ENCODE peak calls at places on chromosomes 1 and 21, in eight cellular contexts. One of them, this sample, is unnamed.

GRCh38 chr1:193458628-193459027 is 272.2 kb upstream of the B3GALT2 start:
- DNase-seq in body of pancreas: no peak
- DNase-seq in naive thymus-derived CD4-positive, alpha-beta T cell: no peak
- DNase-seq in stomach: no peak
- DNase-seq in ovary: no peak
- DNase-seq in effector memory CD4-positive, alpha-beta T cell: peak; percentile 21
- DNase-seq in right cardiac atrium: no peak
- DNase-seq in AG04450: no peak
- DNase-seq in this sample: no peak

GRCh38 chr1:167317463-167317862 is 96.8 kb downstream of the POU2F1 start:
- DNase-seq in effector memory CD4-positive, alpha-beta T cell: no peak
- DNase-seq in AG04450: no peak
- DNase-seq in ovary: no peak
- DNase-seq in stomach: no peak
- DNase-seq in right cardiac atrium: no peak
- DNase-seq in naive thymus-derived CD4-positive, alpha-beta T cell: no peak
- DNase-seq in body of pancreas: no peak
- DNase-seq in this sample: no peak

GRCh38 chr1:233879841-233880240 is 24.6 kb upstream of the SLC35F3 start:
- DNase-seq in stomach: no peak
- DNase-seq in naive thymus-derived CD4-positive, alpha-beta T cell: no peak
- DNase-seq in ovary: no peak
- DNase-seq in effector memory CD4-positive, alpha-beta T cell: no peak
- DNase-seq in right cardiac atrium: no peak
- DNase-seq in AG04450: no peak
- DNase-seq in body of pancreas: no peak
- DNase-seq in this sample: no peak

GRCh38 chr21:42201615-42202161 is 17.3 kb upstream of the ABCG1 start:
- DNase-seq in stomach: no peak
- DNase-seq in naive thymus-derived CD4-positive, alpha-beta T cell: no peak
- DNase-seq in body of pancreas: no peak
- DNase-seq in right cardiac atrium: no peak
- DNase-seq in AG04450: no peak
- DNase-seq in ovary: no peak
- DNase-seq in effector memory CD4-positive, alpha-beta T cell: no peak
- DNase-seq in this sample: no peak

GRCh38 chr1:38932496-38933014 is 9.1 kb downstream of the RHBDL2 start:
- DNase-seq in AG04450: no peak
- DNase-seq in ovary: no peak
- DNase-seq in body of pancreas: no peak
- DNase-seq in stomach: no peak
- DNase-seq in effector memory CD4-positive, alpha-beta T cell: no peak
- DNase-seq in naive thymus-derived CD4-positive, alpha-beta T cell: no peak
- DNase-seq in right cardiac atrium: no peak
- DNase-seq in this sample: no peak

GRCh38 chr1:113451710-113452109 is 61.4 kb downstream of the MAGI3 start:
- DNase-seq in right cardiac atrium: no peak
- DNase-seq in effector memory CD4-positive, alpha-beta T cell: no peak
- DNase-seq in AG04450: no peak
- DNase-seq in stomach: no peak
- DNase-seq in naive thymus-derived CD4-positive, alpha-beta T cell: no peak
- DNase-seq in body of pancreas: no peak
- DNase-seq in ovary: no peak
- DNase-seq in this sample: peak; percentile 36

GRCh38 chr21:26844258-26845065 is 747 bp downstream of the ADAMTS1 start:
- DNase-seq in effector memory CD4-positive, alpha-beta T cell: no peak
- DNase-seq in right cardiac atrium: peak; percentile 67
- DNase-seq in stomach: no peak
- DNase-seq in ovary: peak; percentile 76
- DNase-seq in body of pancreas: peak; percentile 71
- DNase-seq in AG04450: no peak
- DNase-seq in naive thymus-derived CD4-positive, alpha-beta T cell: no peak
- DNase-seq in this sample: peak; percentile 53

GRCh38 chr1:182990413-182991144 is 32.6 kb upstream of the LAMC1 start:
- DNase-seq in naive thymus-derived CD4-positive, alpha-beta T cell: no peak
- DNase-seq in AG04450: peak; percentile 13
- DNase-seq in right cardiac atrium: no peak
- DNase-seq in stomach: no peak
- DNase-seq in ovary: no peak
- DNase-seq in effector memory CD4-positive, alpha-beta T cell: no peak
- DNase-seq in body of pancreas: no peak
- DNase-seq in this sample: no peak

GRCh38 chr1:44949286-44949685 is 37.1 kb downstream of the EIF2B3 start:
- DNase-seq in stomach: no peak
- DNase-seq in body of pancreas: no peak
- DNase-seq in effector memory CD4-positive, alpha-beta T cell: no peak
- DNase-seq in AG04450: no peak
- DNase-seq in right cardiac atrium: no peak
- DNase-seq in ovary: no peak
- DNase-seq in naive thymus-derived CD4-positive, alpha-beta T cell: no peak
- DNase-seq in this sample: no peak

GRCh38 chr21:31257265-31257664 is 86.8 kb downstream of the TIAM1 start:
- DNase-seq in body of pancreas: no peak
- DNase-seq in naive thymus-derived CD4-positive, alpha-beta T cell: no peak
- DNase-seq in stomach: no peak
- DNase-seq in effector memory CD4-positive, alpha-beta T cell: no peak
- DNase-seq in AG04450: no peak
- DNase-seq in right cardiac atrium: no peak
- DNase-seq in ovary: no peak
- DNase-seq in this sample: no peak

GRCh38 chr1:111399792-111400610 is 27.5 kb downstream of the OVGP1 start:
- DNase-seq in stomach: peak; percentile 63
- DNase-seq in effector memory CD4-positive, alpha-beta T cell: peak; percentile 29
- DNase-seq in right cardiac atrium: no peak
- DNase-seq in body of pancreas: peak; percentile 73
- DNase-seq in AG04450: no peak
- DNase-seq in ovary: no peak
- DNase-seq in naive thymus-derived CD4-positive, alpha-beta T cell: no peak
- DNase-seq in this sample: peak; percentile 86

GRCh38 chr1:234961468-234962339 is 166.9 kb downstream of the TOMM20 start:
- DNase-seq in ovary: no peak
- DNase-seq in AG04450: peak; percentile 85
- DNase-seq in stomach: no peak
- DNase-seq in right cardiac atrium: no peak
- DNase-seq in naive thymus-derived CD4-positive, alpha-beta T cell: no peak
- DNase-seq in body of pancreas: peak; percentile 44
- DNase-seq in effector memory CD4-positive, alpha-beta T cell: no peak
- DNase-seq in this sample: peak; percentile 76

GRCh38 chr1:44103270-44104131 is 15.1 kb upstream of the KLF17 start:
- DNase-seq in ovary: no peak
- DNase-seq in right cardiac atrium: no peak
- DNase-seq in body of pancreas: peak; percentile 33
- DNase-seq in effector memory CD4-positive, alpha-beta T cell: no peak
- DNase-seq in AG04450: no peak
- DNase-seq in naive thymus-derived CD4-positive, alpha-beta T cell: no peak
- DNase-seq in stomach: no peak
- DNase-seq in this sample: peak; percentile 19

GRCh38 chr1:202589190-202589680 is 121.0 kb downstream of the SYT2 start:
- DNase-seq in naive thymus-derived CD4-positive, alpha-beta T cell: no peak
- DNase-seq in ovary: peak; percentile 77
- DNase-seq in body of pancreas: peak; percentile 62
- DNase-seq in AG04450: peak; percentile 99
- DNase-seq in effector memory CD4-positive, alpha-beta T cell: no peak
- DNase-seq in stomach: peak; percentile 46
- DNase-seq in right cardiac atrium: peak; percentile 91
- DNase-seq in this sample: peak; percentile 53

GRCh38 chr21:34143783-34144182 is 70.4 kb downstream of the MRPS6 start:
- DNase-seq in naive thymus-derived CD4-positive, alpha-beta T cell: no peak
- DNase-seq in effector memory CD4-positive, alpha-beta T cell: no peak
- DNase-seq in stomach: no peak
- DNase-seq in right cardiac atrium: no peak
- DNase-seq in ovary: no peak
- DNase-seq in AG04450: no peak
- DNase-seq in body of pancreas: no peak
- DNase-seq in this sample: no peak
- H3K9me3 ChIP-seq in naive thymus-derived CD4-positive, alpha-beta T cell: no peaks in the 10 kb centered on the region
- H3K9me3 ChIP-seq in effector memory CD4-positive, alpha-beta T cell: no peaks in the 10 kb centered on the region
- H3K9me3 ChIP-seq in stomach: no peaks in the 10 kb centered on the region
- H3K9me3 ChIP-seq in right cardiac atrium: no peaks in the 10 kb centered on the region
- H3K9me3 ChIP-seq in ovary: no peaks in the 10 kb centered on the region
- H3K9me3 ChIP-seq in AG04450: peaks cover 14% of the 10 kb centered on the region
- H3K9me3 ChIP-seq in body of pancreas: no peaks in the 10 kb centered on the region
- H3K9me3 ChIP-seq in this sample: peaks cover 6% of the 10 kb centered on the region

GRCh38 chr1:92538048-92538412 is 51.3 kb upstream of the GFI1 start:
- DNase-seq in effector memory CD4-positive, alpha-beta T cell: no peak
- DNase-seq in right cardiac atrium: no peak
- DNase-seq in AG04450: no peak
- DNase-seq in ovary: no peak
- DNase-seq in body of pancreas: no peak
- DNase-seq in stomach: no peak
- DNase-seq in naive thymus-derived CD4-positive, alpha-beta T cell: no peak
- DNase-seq in this sample: no peak
- H3K4me3 ChIP-seq in effector memory CD4-positive, alpha-beta T cell: no peak overlapping the region
- H3K4me3 ChIP-seq in right cardiac atrium: no peak overlapping the region
- H3K4me3 ChIP-seq in AG04450: no peak overlapping the region
- H3K4me3 ChIP-seq in ovary: no peak overlapping the region
- H3K4me3 ChIP-seq in body of pancreas: no peak overlapping the region
- H3K4me3 ChIP-seq in stomach: no peak overlapping the region
- H3K4me3 ChIP-seq in naive thymus-derived CD4-positive, alpha-beta T cell: peak overlapping the region; percentile 5
- H3K4me3 ChIP-seq in this sample: no peak overlapping the region

GRCh38 chr1:225794954-225795353 is 15.0 kb upstream of the EPHX1 start:
- DNase-seq in stomach: no peak
- DNase-seq in ovary: no peak
- DNase-seq in right cardiac atrium: no peak
- DNase-seq in body of pancreas: no peak
- DNase-seq in AG04450: no peak
- DNase-seq in naive thymus-derived CD4-positive, alpha-beta T cell: no peak
- DNase-seq in effector memory CD4-positive, alpha-beta T cell: no peak
- DNase-seq in this sample: no peak
- H3K9me3 ChIP-seq in stomach: no peaks in the 10 kb centered on the region
- H3K9me3 ChIP-seq in ovary: no peaks in the 10 kb centered on the region
- H3K9me3 ChIP-seq in right cardiac atrium: no peaks in the 10 kb centered on the region
- H3K9me3 ChIP-seq in body of pancreas: peaks cover 7% of the 10 kb centered on the region
- H3K9me3 ChIP-seq in AG04450: peaks cover 12% of the 10 kb centered on the region
- H3K9me3 ChIP-seq in naive thymus-derived CD4-positive, alpha-beta T cell: no peaks in the 10 kb centered on the region
- H3K9me3 ChIP-seq in effector memory CD4-positive, alpha-beta T cell: no peaks in the 10 kb centered on the region
- H3K9me3 ChIP-seq in this sample: no peaks in the 10 kb centered on the region

DNA sequence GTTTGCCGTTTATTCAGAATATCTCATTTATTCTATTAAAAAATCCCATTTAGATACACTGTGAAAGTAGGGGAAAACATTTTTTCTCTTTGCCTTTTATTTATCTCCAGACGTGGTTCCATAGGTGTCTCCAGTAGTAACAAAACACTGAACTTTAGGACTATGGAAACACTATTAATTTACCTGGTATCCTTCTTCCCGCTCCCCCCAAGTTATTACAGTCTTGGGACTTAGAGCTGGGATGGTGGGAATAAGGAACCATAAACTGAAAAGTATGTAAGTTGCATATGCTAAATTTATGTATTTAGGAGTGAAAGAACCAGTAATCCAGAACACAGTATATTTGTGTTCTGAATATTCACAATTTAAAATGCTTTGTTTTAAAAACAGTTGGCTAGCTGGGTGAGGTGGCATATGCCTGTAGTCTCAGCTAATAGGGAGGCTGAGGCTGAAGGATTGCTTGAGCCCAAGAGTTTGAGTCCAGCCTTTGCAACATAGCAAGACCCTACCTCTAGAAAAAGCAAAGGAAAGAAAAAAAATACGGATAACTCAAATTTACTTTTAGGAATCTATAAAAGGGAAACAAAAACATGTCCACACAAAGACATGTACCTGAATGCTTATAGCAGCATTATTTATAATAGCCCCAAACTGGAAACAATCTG is 3.1 kb downstream of the DNAJB4 start:
- DNase-seq in stomach: no peak
- DNase-seq in naive thymus-derived CD4-positive, alpha-beta T cell: no peak
- DNase-seq in ovary: no peak
- DNase-seq in right cardiac atrium: no peak
- DNase-seq in effector memory CD4-positive, alpha-beta T cell: no peak
- DNase-seq in body of pancreas: no peak
- DNase-seq in AG04450: no peak
- DNase-seq in this sample: no peak
- H3K4me3 ChIP-seq in stomach: peak overlapping the region; percentile 54
- H3K4me3 ChIP-seq in naive thymus-derived CD4-positive, alpha-beta T cell: no peak overlapping the region
- H3K4me3 ChIP-seq in ovary: peak overlapping the region; percentile 64
- H3K4me3 ChIP-seq in right cardiac atrium: peak overlapping the region; percentile 100
- H3K4me3 ChIP-seq in effector memory CD4-positive, alpha-beta T cell: no peak overlapping the region
- H3K4me3 ChIP-seq in body of pancreas: no peak overlapping the region
- H3K4me3 ChIP-seq in AG04450: peak overlapping the region; percentile 74
- H3K4me3 ChIP-seq in this sample: no peak overlapping the region

DNA sequence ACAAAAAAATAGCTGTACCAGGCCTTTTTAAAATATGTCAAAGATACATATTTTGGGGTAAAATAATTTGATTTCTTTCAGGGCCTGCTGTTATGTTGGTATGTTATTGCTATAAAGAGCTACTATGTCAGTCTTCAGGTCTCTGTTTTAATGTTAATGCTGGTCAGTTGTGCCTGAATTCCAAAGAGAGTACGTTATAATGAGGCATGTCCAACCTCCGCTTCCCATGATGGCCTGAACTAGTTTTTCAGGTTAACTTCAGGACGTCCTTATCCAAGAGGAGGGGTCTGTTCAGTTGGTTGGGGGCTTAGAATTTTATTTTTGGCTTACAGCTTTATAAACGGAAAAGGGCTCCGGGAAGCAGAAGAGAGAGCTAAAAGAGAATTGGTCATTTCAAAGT is 34.9 kb upstream of the LYPD8 start:
- DNase-seq in naive thymus-derived CD4-positive, alpha-beta T cell: no peak
- DNase-seq in body of pancreas: no peak
- DNase-seq in stomach: no peak
- DNase-seq in ovary: no peak
- DNase-seq in effector memory CD4-positive, alpha-beta T cell: no peak
- DNase-seq in right cardiac atrium: no peak
- DNase-seq in AG04450: no peak
- DNase-seq in this sample: no peak
- H3K9me3 ChIP-seq in naive thymus-derived CD4-positive, alpha-beta T cell: no peaks in the 10 kb centered on the region
- H3K9me3 ChIP-seq in body of pancreas: no peaks in the 10 kb centered on the region
- H3K9me3 ChIP-seq in stomach: no peaks in the 10 kb centered on the region
- H3K9me3 ChIP-seq in ovary: no peaks in the 10 kb centered on the region
- H3K9me3 ChIP-seq in effector memory CD4-positive, alpha-beta T cell: peaks cover 5% of the 10 kb centered on the region
- H3K9me3 ChIP-seq in right cardiac atrium: no peaks in the 10 kb centered on the region
- H3K9me3 ChIP-seq in AG04450: no peaks in the 10 kb centered on the region
- H3K9me3 ChIP-seq in this sample: no peaks in the 10 kb centered on the region

GRCh38 chr1:65001238-65001792 is 35.0 kb upstream of the JAK1 start:
- DNase-seq in body of pancreas: peak; percentile 41
- DNase-seq in effector memory CD4-positive, alpha-beta T cell: peak; percentile 53
- DNase-seq in ovary: peak; percentile 53
- DNase-seq in AG04450: no peak
- DNase-seq in stomach: peak; percentile 55
- DNase-seq in right cardiac atrium: peak; percentile 94
- DNase-seq in naive thymus-derived CD4-positive, alpha-beta T cell: peak; percentile 79
- DNase-seq in this sample: peak; percentile 65
- H3K4me3 ChIP-seq in body of pancreas: no peak overlapping the region
- H3K4me3 ChIP-seq in effector memory CD4-positive, alpha-beta T cell: peak overlapping the region; percentile 77
- H3K4me3 ChIP-seq in ovary: no peak overlapping the region
- H3K4me3 ChIP-seq in AG04450: peak overlapping the region; percentile 47
- H3K4me3 ChIP-seq in stomach: peak overlapping the region; percentile 12
- H3K4me3 ChIP-seq in right cardiac atrium: no peak overlapping the region
- H3K4me3 ChIP-seq in naive thymus-derived CD4-positive, alpha-beta T cell: peak overlapping the region; percentile 56
- H3K4me3 ChIP-seq in this sample: no peak overlapping the region

This sample was measured in mucosa of descending colon.